ENCODE peak calls at places on chromosomes 4 and X, in four cellular contexts. K is HCT116; B is fibroblast of lung; Y is CD8-positive, alpha-beta memory T cell. O is an unnamed sample. For H3K9me3, the result is how much of the 10 kb centered on the place peaks cover.

GRCh38 chr4:6855692-6856297 is 53.8 kb upstream of the TBC1D14 start:
- DNase-seq in K (no peak), B (peak), Y (no peak), O (no peak)

GRCh38 chr4:159368320-159368719 is 265.4 kb downstream of the RAPGEF2 start:
- DNase-seq in K (no peak), B (no peak), Y (no peak), O (peak)

GRCh38 chr4:163556169-163556568 is 61.7 kb downstream of the TMA16 start:
- DNase-seq in K (no peak), B (no peak), Y (no peak), O (no peak)

GRCh38 chr4:16161866-16162408 is 64.3 kb downstream of the TAPT1 start:
- DNase-seq in K (no peak), B (no peak), Y (no peak), O (no peak)

GRCh38 chr4:79864470-79865190 is 208.4 kb downstream of the ANTXR2 start:
- DNase-seq in K (no peak), B (peak), Y (no peak), O (no peak)

GRCh38 chr4:48191758-48192157 is 57.7 kb upstream of the TXK start:
- DNase-seq in K (no peak), B (no peak), Y (no peak), O (no peak)

GRCh38 chrX:23952984-23953907 is 45.4 kb downstream of the CXorf58 start:
- DNase-seq in K (no peak), B (no peak), Y (peak), O (peak)

GRCh38 chr4:153497091-153497531 is 31.0 kb downstream of the TMEM131L start:
- DNase-seq in K (no peak), B (peak), Y (peak), O (no peak)

GRCh38 chrX:1239681-1240142 is 27.3 kb upstream of the CRLF2 start:
- DNase-seq in K (no peak), B (no peak), Y (no peak), O (no peak)

GRCh38 chr4:124483043-124483906 is 229.3 kb downstream of the ANKRD50 start:
- DNase-seq in K (no peak), B (peak), Y (no peak), O (no peak)

GRCh38 chrX:15567886-15568616 is 32.7 kb downstream of the ACE2 start:
- DNase-seq in K (no peak), B (no peak), Y (no peak), O (no peak)

GRCh38 chr4:157912212-157912611 is 260.6 kb downstream of the GASK1B start:
- DNase-seq in K (no peak), B (no peak), Y (no peak), O (no peak)

GRCh38 chr4:113270520-113271319 is 221.3 kb downstream of the ANK2 start:
- DNase-seq in K (no peak), B (no peak), Y (no peak), O (no peak)

GRCh38 chr4:140233811-140234696 is 80.1 kb upstream of the MAML3 start:
- DNase-seq in K (no peak), B (peak), Y (no peak), O (peak)

DNA sequence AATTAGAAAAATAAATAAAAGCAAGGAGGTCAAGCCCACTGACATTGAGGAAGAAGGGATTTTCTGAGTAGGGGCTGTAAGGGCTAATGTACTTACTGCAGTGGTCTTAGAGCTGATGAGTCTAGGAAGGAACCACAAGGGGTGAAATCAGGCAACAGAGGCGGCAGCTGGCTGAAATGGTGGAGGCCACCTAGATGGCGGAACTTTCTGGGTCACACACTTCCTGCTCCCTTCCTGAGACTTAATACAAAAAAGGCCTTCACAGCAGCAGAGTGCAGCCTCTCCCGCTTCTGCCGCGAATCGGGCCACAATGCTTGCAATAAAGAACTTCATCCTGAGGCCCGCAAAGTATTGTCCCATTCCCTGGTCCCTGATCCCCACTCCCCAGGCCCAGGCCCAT is 15.4 kb downstream of the SNX12 start:
- DNase-seq in K (no peak), B (no peak), Y (no peak), O (no peak)
- H3K4me3 ChIP-seq in K (no peak), B (no peak), Y (no peak), O (no peak)

DNA sequence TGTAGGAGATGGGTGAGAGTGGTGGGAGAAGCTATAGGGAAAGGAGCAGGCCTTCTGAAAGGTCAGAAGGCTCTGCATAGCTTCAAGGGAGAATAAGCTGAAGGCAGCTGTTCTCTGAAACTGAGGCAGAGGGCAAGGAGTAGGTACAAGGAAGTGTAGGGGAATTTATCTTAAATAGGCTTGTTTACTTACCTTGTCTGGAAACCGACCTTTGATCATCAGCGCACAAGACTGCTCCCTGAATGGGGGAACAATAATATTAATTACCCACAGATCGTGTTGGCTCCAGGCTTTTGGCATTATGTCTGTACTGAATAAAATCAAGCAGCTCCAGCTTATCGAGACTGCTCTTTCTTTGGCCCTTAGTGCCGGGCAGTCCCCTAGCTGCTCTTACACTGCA is 175.5 kb upstream of the MAGEB16 start:
- DNase-seq in K (no peak), B (no peak), Y (no peak), O (no peak)
- H3K9me3 ChIP-seq in K (under half), B (under half), Y (under half), O (under half)

DNA sequence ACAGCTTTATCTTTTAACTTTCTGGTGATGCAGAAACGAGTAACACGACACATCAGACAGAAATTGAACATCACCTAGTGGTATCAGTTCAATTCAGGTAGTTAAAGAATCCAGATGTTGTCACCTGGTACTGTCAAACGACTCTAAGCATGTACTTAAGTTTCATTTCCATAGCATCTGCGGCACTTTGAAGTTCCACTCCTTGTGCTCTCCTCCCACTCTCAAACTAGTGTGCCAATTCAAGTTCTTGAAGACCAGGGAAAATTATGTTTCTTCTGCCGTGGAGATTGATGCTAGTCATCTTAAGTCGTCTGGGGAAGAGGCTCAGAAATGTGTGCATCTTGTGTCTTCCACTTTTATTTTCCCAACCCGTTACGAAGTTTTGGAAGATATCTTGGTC is 868 bp downstream of the COL4A6 start:
- DNase-seq in K (no peak), B (no peak), Y (no peak), O (no peak)
- H3K4me3 ChIP-seq in K (no peak), B (peak), Y (no peak), O (no peak)

GRCh38 chrX:70346671-70347070 is 56.8 kb downstream of the KIF4A start:
- DNase-seq in K (no peak), B (no peak), Y (no peak), O (no peak)
- H3K9me3 ChIP-seq in K (under half), B (under half), Y (under half), O (under half)

GRCh38 chrX:103552236-103552635 is 32.9 kb upstream of the RAB40A start:
- DNase-seq in K (no peak), B (no peak), Y (no peak), O (no peak)

GRCh38 chrX:103549920-103550319 is 30.6 kb upstream of the RAB40A start:
- DNase-seq in K (no peak), B (no peak), Y (no peak), O (no peak)

GRCh38 chrX:103556941-103557340 is 28.4 kb upstream of the TCEAL4 start:
- DNase-seq in K (no peak), B (no peak), Y (no peak), O (no peak)

GRCh38 chrX:103550415-103551051 is 31.2 kb upstream of the RAB40A start:
- DNase-seq in K (no peak), B (no peak), Y (no peak), O (peak)

DNA sequence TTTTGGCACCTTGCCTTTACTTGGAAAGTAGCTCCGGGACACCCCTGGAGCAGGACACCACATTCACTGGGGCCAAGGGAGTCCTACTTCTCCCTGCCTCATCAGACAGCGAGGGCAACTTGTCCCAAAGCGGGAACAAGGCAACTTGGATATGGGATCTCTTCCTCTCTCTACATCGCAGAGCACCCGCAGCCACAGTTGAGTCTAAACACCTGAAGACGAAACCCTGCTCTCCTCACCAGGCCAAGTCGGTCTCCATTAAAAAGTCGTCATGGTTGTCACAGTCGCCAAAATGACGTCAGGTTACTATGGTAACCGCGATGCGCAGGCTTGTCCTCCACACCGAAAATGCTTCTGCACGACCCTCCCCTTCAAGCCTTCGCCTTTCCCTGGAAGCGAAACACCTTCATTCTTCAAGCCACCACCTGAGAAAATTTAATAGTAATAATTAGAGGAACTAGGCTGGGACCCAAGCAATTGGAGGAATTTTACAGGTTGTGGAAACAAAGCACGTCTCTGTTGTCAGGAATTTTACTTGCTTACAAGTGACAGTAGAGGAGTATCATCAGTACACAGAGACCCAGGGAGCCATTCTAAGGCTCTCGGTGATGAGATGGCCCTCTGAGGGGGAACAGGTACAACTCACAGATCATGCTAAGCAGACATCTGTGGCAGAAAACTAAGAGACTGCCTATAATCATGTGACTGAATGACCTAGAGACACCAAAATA is 30.5 kb upstream of the TCEAL4 start:
- DNase-seq in K (no peak), B (peak), Y (peak), O (no peak)
- H3K4me3 ChIP-seq in K (no peak), B (peak), Y (peak), O (no peak)

GRCh38 chr4:21139327-21139726 is 439.1 kb downstream of the PACRGL start:
- DNase-seq in K (no peak), B (no peak), Y (no peak), O (no peak)
- H3K9me3 ChIP-seq in K (under half), B (under half), Y (under half), O (under half)

GRCh38 chr4:53100801-53101581 is 238.9 kb downstream of the RASL11B start:
- DNase-seq in K (no peak), B (peak), Y (no peak), O (peak)
- H3K4me3 ChIP-seq in K (no peak), B (peak), Y (no peak), O (no peak)

DNA sequence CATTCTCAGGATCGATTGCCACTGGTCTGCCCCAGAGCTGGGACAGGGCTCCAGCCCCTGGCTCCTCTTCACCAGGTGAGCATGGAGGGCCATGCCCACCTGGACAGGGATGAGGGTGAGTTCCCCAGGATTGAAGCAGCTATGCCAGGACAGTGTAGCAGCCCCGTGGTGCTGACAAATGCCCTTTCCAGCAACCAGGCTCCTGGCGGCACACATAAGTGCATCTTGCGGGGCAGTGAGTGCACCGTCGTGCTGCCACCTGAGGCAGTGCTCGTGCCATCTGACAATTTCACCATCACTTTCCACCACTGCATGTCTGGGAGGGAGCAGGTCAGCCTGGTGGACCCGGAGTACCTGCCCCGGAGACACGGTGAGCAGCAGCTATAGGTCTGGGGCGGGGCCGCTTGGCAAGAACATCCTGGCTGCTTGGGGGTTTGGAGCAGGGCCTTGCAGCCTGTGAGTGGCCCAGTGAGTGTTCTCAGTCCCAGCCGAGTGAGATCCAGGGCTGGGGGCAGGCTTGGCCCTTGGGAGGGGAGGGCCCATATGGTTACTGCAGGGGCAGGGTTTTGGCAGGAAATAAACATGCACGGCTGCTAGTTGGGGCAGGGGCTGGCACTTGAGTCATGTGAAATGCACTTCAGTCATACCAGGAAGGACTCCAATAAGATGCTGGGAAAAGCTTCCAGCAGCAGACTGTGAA is 6.1 kb downstream of the IL9R start:
- DNase-seq in K (no peak), B (no peak), Y (no peak), O (no peak)
- H3K9me3 ChIP-seq in K (under half), B (under half), Y (under half), O (under half)

DNA sequence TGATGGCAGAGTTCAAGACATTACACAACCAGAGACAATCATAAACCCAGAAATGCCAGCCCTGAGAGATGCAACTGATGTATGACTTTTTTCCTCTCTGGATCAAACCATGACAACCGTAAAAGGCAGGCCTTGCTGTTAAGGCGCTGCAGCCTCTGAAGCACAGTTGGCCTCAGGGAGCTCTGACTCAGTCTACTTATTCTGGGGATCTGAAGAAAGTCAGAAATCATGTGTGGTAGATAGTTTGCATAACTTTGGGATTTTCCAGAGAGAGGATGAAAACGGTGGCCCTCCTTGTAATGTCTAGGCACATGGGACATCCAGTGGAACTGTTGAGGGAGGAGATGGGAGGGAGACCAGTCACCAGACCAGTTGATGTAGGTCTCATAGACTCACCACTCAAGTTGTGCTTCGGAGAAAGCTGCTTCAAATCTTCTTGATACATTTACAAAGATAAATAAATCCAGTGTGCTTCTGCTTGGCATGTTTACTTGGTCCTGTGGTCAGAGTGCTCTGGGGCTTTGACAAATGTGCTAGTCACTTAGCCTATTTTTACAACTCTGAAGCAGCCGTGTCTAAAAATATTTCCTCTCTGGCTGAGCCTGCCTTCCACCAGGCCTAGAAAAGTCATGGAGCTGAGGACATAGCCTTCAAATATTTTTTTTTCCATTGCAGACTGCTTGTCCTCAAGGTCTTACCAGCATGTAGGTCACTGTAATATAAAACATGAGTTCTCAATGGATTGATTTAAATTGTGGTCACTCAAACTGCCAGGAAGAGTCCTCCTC is 7.5 kb downstream of the HADH start:
- DNase-seq in K (no peak), B (peak), Y (no peak), O (peak)
- H3K4me3 ChIP-seq in K (no peak), B (no peak), Y (no peak), O (no peak)

DNA sequence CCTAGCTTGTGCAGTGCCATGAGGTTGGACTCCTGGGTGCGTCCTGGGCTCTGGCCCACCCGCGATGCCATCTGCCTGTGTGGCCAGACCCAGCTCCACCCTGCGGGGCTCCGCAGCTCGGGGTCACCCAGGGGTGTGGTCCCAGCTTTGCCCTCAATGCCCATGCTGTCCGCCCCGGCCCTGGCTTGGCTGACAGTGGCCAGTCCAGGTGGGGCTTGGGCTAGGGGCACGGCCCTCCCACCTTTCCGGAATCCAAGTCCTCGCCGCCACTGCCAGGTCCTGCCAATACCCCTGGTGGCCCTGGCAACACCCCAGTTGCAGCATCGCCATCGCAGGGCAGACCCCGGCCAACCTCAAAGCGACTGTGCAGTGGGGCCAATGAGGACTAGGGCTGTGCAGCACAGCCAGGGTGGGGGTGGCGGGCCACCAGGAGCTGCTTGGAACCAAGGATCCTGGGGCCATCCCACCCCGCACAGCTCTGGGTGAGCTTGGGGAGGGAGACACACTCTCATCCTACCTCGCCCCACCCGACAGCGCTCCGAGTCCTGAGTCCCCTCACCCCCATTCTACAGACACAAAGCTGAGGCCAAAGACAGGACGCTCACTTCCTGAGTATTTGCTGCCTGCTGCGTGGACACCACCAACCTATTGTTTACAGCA is 80.9 kb downstream of the ZNF718 start:
- DNase-seq in K (no peak), B (no peak), Y (no peak), O (no peak)
- H3K9me3 ChIP-seq in K (under half), B (under half), Y (under half), O (under half)

O was measured in MG63.